ENCODE peak calls at places on chromosomes 16 and 17, in seven cellular contexts. Z is A549, R is kidney epithelial cell, N is left ventricle myocardium inferior, I is cardiac fibroblast, K is A673, B is GM12865. P is an unnamed sample.

GRCh38 chr17:42288985-42289862 is 926 bp downstream of the STAT5A start:
- DNase-seq in Z (no peak), R (no peak), N (no peak), I (no peak), K (no peak), B (peak; percentile 58), P (no peak)

GRCh38 chr17:14359251-14359939 is 58.5 kb downstream of the HS3ST3B1 start:
- DNase-seq in Z (no peak), R (no peak), N (no peak), I (no peak), K (no peak), B (peak; percentile 63), P (peak; percentile 93)

GRCh38 chr17:42891539-42892152 is 9.0 kb upstream of the G6PC1 start:
- DNase-seq in Z (no peak), R (no peak), N (peak; percentile 69), I (peak; percentile 13), K (no peak), B (no peak), P (no peak)

GRCh38 chr16:27449434-27450188 is 47.6 kb downstream of the IL21R start:
- DNase-seq in Z (no peak), R (no peak), N (no peak), I (no peak), K (no peak), B (peak; percentile 82), P (peak; percentile 23)

GRCh38 chr16:89572478-89573205 is 2.9 kb upstream of the CPNE7 start:
- DNase-seq in Z (no peak), R (no peak), N (no peak), I (no peak), K (no peak), B (no peak), P (peak; percentile 33)

GRCh38 chr17:80982426-80982974 is 9.1 kb upstream of the CHMP6 start:
- DNase-seq in Z (no peak), R (no peak), N (no peak), I (no peak), K (no peak), B (no peak), P (no peak)

GRCh38 chr17:76458580-76459490 is 5.9 kb upstream of the UBE2O start:
- DNase-seq in Z (peak; percentile 78), R (no peak), N (peak; percentile 58), I (peak; percentile 74), K (no peak), B (peak; percentile 78), P (peak; percentile 88)

GRCh38 chr17:78369791-78370381 is 8.6 kb upstream of the PGS1 start:
- DNase-seq in Z (no peak), R (no peak), N (no peak), I (no peak), K (no peak), B (no peak), P (no peak)

GRCh38 chr17:45942284-45942683 is 47.9 kb downstream of the MAPT start:
- DNase-seq in Z (no peak), R (no peak), N (peak; percentile 86), I (peak; percentile 26), K (no peak), B (no peak), P (no peak)

GRCh38 chr16:65120811-65121721 is 797 bp downstream of the CDH11 start:
- DNase-seq in Z (peak; percentile 12), R (no peak), N (peak; percentile 20), I (no peak), K (peak; percentile 56), B (no peak), P (no peak)

GRCh38 chr17:45869676-45870341 is 24.5 kb upstream of the MAPT start:
- DNase-seq in Z (no peak), R (no peak), N (no peak), I (no peak), K (peak; percentile 56), B (no peak), P (no peak)

GRCh38 chr16:28063611-28064061 is at the start of gene GSG1L:
- DNase-seq in Z (no peak), R (no peak), N (no peak), I (no peak), K (peak; percentile 26), B (no peak), P (no peak)

GRCh38 chr17:44956076-44956475 is 8.5 kb upstream of the KIF18B start:
- DNase-seq in Z (no peak), R (no peak), N (no peak), I (no peak), K (no peak), B (no peak), P (no peak)

GRCh38 chr16:86683441-86684194 is 105.3 kb downstream of the FOXL1 start:
- DNase-seq in Z (no peak), R (no peak), N (no peak), I (no peak), K (no peak), B (no peak), P (no peak)

GRCh38 chr17:35780876-35781409 is 14.5 kb downstream of the MMP28 start:
- DNase-seq in Z (no peak), R (no peak), N (no peak), I (no peak), K (no peak), B (no peak), P (no peak)

GRCh38 chr17:82282239-82283207 is 9.0 kb upstream of the CSNK1D start:
- DNase-seq in Z (no peak), R (no peak), N (no peak), I (no peak), K (no peak), B (no peak), P (no peak)

GRCh38 chr16:23339781-23340180 is 37.7 kb downstream of the SCNN1B start:
- DNase-seq in Z (no peak), R (no peak), N (no peak), I (no peak), K (no peak), B (no peak), P (no peak)

GRCh38 chr16:81778861-81779539 is at the start of gene PLCG2:
- DNase-seq in Z (peak; percentile 66), R (no peak), N (peak; percentile 76), I (peak; percentile 17), K (peak; percentile 73), B (peak; percentile 85), P (peak; percentile 85)

GRCh38 chr17:61884864-61885263 is 21.5 kb upstream of the BRIP1 start:
- DNase-seq in Z (no peak), R (no peak), N (no peak), I (no peak), K (no peak), B (no peak), P (no peak)

GRCh38 chr17:73838815-73839214 is 194.6 kb upstream of the SDK2 start:
- DNase-seq in Z (no peak), R (no peak), N (no peak), I (no peak), K (no peak), B (no peak), P (no peak)

GRCh38 chr16:51321251-51321650 is 170.2 kb upstream of the SALL1 start:
- DNase-seq in Z (no peak), R (peak; percentile 38), N (no peak), I (no peak), K (no peak), B (no peak), P (no peak)

GRCh38 chr17:918102-918740 is 61.4 kb downstream of the NXN start:
- DNase-seq in Z (no peak), R (no peak), N (no peak), I (no peak), K (no peak), B (no peak), P (no peak)

GRCh38 chr17:54196751-54197150 is 374.0 kb downstream of the KIF2B start:
- DNase-seq in Z (no peak), R (no peak), N (no peak), I (no peak), K (no peak), B (no peak), P (no peak)

GRCh38 chr17:1027044-1027443 is 30.1 kb downstream of the TIMM22 start:
- DNase-seq in Z (no peak), R (no peak), N (peak; percentile 56), I (no peak), K (no peak), B (no peak), P (no peak)

GRCh38 chr17:82907797-82908261 is 68.0 kb upstream of the ZNF750 start:
- DNase-seq in Z (no peak), R (no peak), N (no peak), I (no peak), K (no peak), B (no peak), P (no peak)

DNA sequence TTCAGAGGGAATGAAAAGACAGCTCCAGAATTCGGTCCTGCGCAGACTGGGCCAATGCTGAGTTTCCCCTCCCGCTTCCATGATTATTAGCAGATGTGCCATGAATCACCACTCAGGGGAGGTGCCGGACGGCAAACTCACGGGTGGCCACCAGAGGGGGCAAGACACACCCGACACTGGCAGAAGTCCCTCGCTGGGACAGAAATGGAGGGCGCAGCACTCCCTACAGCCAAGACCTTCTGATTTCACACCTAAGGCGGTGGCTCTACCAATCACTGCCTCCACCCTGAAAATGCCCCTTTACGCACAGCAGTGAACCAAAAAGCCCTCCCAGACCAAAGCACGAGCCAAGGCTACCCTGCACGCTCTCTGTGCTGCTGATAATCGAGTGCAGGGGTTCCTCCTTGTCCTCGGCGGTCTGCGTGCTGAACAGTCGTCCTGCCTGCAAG is 26.8 kb downstream of the TRAP1 start:
- DNase-seq in Z (peak; percentile 89), R (peak; percentile 65), N (peak; percentile 91), I (peak; percentile 97), K (peak; percentile 95), B (peak; percentile 89), P (peak; percentile 82)
- H3K4me3 ChIP-seq in Z (no peak overlapping the region), R (no peak overlapping the region), N (peak overlapping the region; percentile 59), I (peak overlapping the region; percentile 11), K (no peak overlapping the region), B (no peak overlapping the region), P (no peak overlapping the region)

GRCh38 chr17:7035591-7036368 is at the start of gene SLC16A13:
- DNase-seq in Z (peak; percentile 99), R (peak; percentile 88), N (peak; percentile 94), I (peak; percentile 96), K (peak; percentile 98), B (peak; percentile 99), P (peak; percentile 98)
- TF ChIP-seq CTCF in Z (no peak), R (no peak), N (no peak), I (no peak), K (no peak), B (no peak), P (no peak)

GRCh38 chr16:31701734-31702133 is 171.9 kb upstream of the ZNF267 start:
- DNase-seq in Z (no peak), R (no peak), N (no peak), I (no peak), K (no peak), B (no peak), P (no peak)
- H3K4me3 ChIP-seq in Z (no peak overlapping the region), R (no peak overlapping the region), N (no peak overlapping the region), I (no peak overlapping the region), K (no peak overlapping the region), B (peak overlapping the region; percentile 97), P (peak overlapping the region; percentile 92)

DNA sequence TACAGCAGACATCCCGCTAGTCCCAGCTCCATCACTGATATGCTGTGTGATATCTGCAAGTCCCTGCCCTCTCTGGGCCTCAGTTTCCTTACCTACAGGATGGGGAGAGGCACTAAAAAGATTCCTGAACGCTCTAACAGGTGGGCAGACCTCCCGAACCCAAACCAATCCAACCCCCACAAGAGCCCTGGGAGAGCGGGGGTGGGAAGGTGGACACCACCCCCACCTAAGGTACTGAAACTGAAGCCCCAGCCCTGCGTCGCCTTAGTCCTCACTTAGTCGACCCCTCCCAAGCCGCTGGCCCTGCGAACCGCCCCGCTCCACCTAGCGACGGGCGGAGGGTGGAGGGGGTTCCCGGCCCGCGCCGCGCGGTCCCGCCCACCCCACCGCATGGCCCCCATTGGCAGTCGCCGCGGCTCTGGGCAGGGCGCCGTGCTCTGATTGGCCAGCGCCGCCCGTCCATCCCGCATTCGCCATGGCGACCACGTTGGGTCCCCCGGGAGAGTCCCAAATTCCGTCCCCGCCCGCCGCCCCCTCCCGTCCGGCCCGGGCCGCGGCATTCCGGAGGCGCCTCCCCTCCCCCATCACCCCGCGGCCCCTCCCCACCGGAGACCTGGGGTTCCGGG is 578 bp downstream of the CCDC102A start:
- DNase-seq in Z (peak; percentile 92), R (peak; percentile 57), N (peak; percentile 96), I (peak; percentile 94), K (peak; percentile 93), B (peak; percentile 97), P (peak; percentile 93)
- TF ChIP-seq CTCF in Z (no peak), R (no peak), N (peak; percentile 44), I (no peak), K (peak; percentile 24), B (peak; percentile 41), P (peak; percentile 18)